ENCODE peak calls at places on chromosomes 11 and 22, in four cellular contexts. E, T, G and D are unnamed samples.

GRCh38 chr11:93591247-93591898 is 48.2 kb upstream of the SMCO4 start:
- DNase-seq in E (no peak), G (no peak), T (peak; percentile 66), D (no peak)

GRCh38 chr22:41589260-41589600 is 410 bp downstream of the PMM1 start:
- DNase-seq in T (no peak), E (no peak), G (no peak), D (no peak)

GRCh38 chr22:24554316-24555159 is at the start of gene GUCD1:
- DNase-seq in E (peak; percentile 50), T (peak; percentile 47), G (no peak), D (peak; percentile 15)

GRCh38 chr11:64014361-64014760 is 21.4 kb upstream of the FLRT1 start:
- DNase-seq in T (no peak), E (no peak), G (no peak), D (no peak)

GRCh38 chr11:69892986-69893555 is 73.9 kb upstream of the FGF3 start:
- DNase-seq in T (no peak), G (no peak), E (no peak), D (peak; percentile 94)

GRCh38 chr11:119509277-119509841 is 86.4 kb upstream of the THY1 start:
- DNase-seq in G (no peak), E (no peak), T (peak; percentile 82), D (no peak)

GRCh38 chr11:125410091-125410490 is 86.0 kb downstream of the FEZ1 start:
- DNase-seq in G (no peak), T (no peak), E (no peak), D (no peak)

GRCh38 chr11:88807349-88807748 is 258.4 kb downstream of the GRM5 start:
- DNase-seq in G (no peak), T (no peak), E (no peak), D (no peak)

GRCh38 chr11:113725411-113725810 is 19.3 kb upstream of the TMPRSS5 start:
- DNase-seq in G (no peak), E (no peak), T (no peak), D (no peak)

GRCh38 chr11:104918113-104918824 is 20.0 kb upstream of the CASP12 start:
- DNase-seq in E (no peak), G (peak; percentile 58), T (peak; percentile 78), D (no peak)

GRCh38 chr11:103484545-103484944 is 375.3 kb downstream of the DYNC2H1 start:
- DNase-seq in E (no peak), G (no peak), T (no peak), D (no peak)

GRCh38 chr22:50059185-50059880 is 1.2 kb upstream of the TTLL8 start:
- DNase-seq in G (no peak), E (no peak), T (peak; percentile 19), D (peak; percentile 22)

GRCh38 chr22:20176421-20177060 is 25.7 kb upstream of the CCDC188 start:
- DNase-seq in E (no peak), G (no peak), T (no peak), D (no peak)

GRCh38 chr11:130146797-130147196 is 12.8 kb upstream of the ST14 start:
- DNase-seq in E (peak; percentile 49), T (no peak), G (no peak), D (no peak)

GRCh38 chr11:1836011-1836945 is 1.5 kb downstream of the SYT8 start:
- DNase-seq in T (no peak), G (no peak), E (peak; percentile 25), D (no peak)

GRCh38 chr11:122439911-122440782 is 215.4 kb upstream of the UBASH3B start:
- DNase-seq in G (no peak), T (peak; percentile 30), E (peak; percentile 82), D (no peak)

GRCh38 chr11:108316061-108316460 is 93.2 kb downstream of the ATM start:
- DNase-seq in T (no peak), E (no peak), G (no peak), D (no peak)

GRCh38 chr11:48047616-48048015 is 67.3 kb downstream of the PTPRJ start:
- DNase-seq in G (no peak), E (no peak), T (no peak), D (no peak)

GRCh38 chr22:47773635-47774034 is 1011.2 kb downstream of the TBC1D22A start:
- DNase-seq in G (no peak), E (no peak), T (no peak), D (no peak)

GRCh38 chr22:44583076-44583760 is 85.2 kb upstream of the RTL6 start:
- DNase-seq in E (no peak), T (peak; percentile 17), G (no peak), D (peak; percentile 6)

GRCh38 chr11:87445002-87445401 is 407.3 kb downstream of the TMEM135 start:
- DNase-seq in T (peak; percentile 27), G (no peak), E (no peak), D (no peak)

GRCh38 chr11:91421586-91421985 is 803.0 kb upstream of the FAT3 start:
- DNase-seq in T (no peak), G (no peak), E (no peak), D (no peak)

GRCh38 chr11:5251746-5252145 is 2.1 kb upstream of the HBG1 start:
- DNase-seq in G (no peak), T (no peak), E (no peak), D (no peak)

GRCh38 chr11:11416502-11416901 is 63.5 kb upstream of the CSNK2A3 start:
- DNase-seq in T (peak; percentile 50), E (peak; percentile 30), G (no peak), D (no peak)

GRCh38 chr11:70473186-70473872 is 75.0 kb downstream of the CTTN start:
- DNase-seq in G (no peak), E (no peak), T (no peak), D (no peak)

GRCh38 chr22:44363980-44364749 is 51.4 kb upstream of the SHISAL1 start:
- DNase-seq in E (no peak), G (no peak), T (no peak), D (no peak)

GRCh38 chr11:65426839-65427690 is 4.5 kb downstream of the NEAT1 start:
- DNase-seq in E (peak; percentile 77), T (peak; percentile 86), G (no peak), D (no peak)

GRCh38 chr11:65424200-65425104 is 1.9 kb downstream of the NEAT1 start:
- DNase-seq in G (no peak), E (peak; percentile 77), T (peak; percentile 56), D (no peak)

GRCh38 chr11:65423516-65424199 is 1.1 kb downstream of the NEAT1 start:
- DNase-seq in E (no peak), T (peak; percentile 28), G (no peak), D (no peak)

GRCh38 chr11:65425971-65426838 is 3.6 kb downstream of the NEAT1 start:
- DNase-seq in E (peak; percentile 30), G (no peak), T (peak; percentile 84), D (no peak)

GRCh38 chr11:65425105-65425970 is 2.7 kb downstream of the NEAT1 start:
- DNase-seq in G (no peak), T (peak; percentile 76), E (peak; percentile 61), D (no peak)
- TF ChIP-seq CTCF in G (no peak), T (no peak), E (peak; percentile 26), D (no peak)

DNA sequence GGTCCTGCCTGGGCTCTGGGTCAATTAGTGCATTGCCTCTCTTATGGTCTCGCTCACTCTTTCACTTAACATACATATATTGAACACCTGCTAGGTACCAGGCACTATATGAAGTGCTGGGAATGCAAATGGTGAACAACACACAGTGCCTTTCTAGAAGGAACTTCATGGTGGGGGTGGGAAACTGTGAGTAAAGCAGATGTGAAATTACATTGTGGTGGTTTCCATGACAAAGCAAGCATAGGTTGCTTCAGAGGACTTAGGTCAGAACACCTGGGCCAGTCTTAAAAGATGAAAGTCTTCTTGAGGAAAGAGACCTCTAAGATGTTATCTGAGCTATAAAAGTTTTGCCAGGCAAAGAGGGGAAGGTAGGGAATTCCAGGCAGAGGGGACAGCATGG is 231.3 kb downstream of the BUD13 start:
- DNase-seq in E (no peak), T (no peak), G (no peak), D (no peak)
- TF ChIP-seq CTCF in E (no peak), T (no peak), G (no peak), D (no peak)

DNA sequence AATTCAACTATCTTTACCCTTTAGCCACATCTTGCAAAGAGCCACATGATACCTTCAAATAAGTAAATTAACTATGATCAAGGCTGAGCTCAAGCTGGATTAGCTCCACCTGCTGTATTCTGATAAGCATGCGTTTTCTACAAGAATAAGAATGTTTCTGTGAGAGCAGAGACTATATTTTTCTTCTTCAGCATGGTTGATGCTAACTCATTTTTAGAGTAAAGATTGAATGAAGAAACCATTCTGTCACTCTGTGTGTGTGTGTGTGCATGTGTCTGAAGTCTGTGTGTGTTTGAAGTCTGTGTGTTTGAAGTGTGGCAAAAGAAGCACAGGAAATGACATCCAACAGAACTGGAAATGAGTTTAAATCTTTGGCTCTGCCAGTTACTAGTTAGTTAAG is 12.0 kb upstream of the LAYN start:
- DNase-seq in T (no peak), G (no peak), E (no peak), D (no peak)
- TF ChIP-seq CTCF in T (peak; percentile 5), G (no peak), E (no peak), D (no peak)

DNA sequence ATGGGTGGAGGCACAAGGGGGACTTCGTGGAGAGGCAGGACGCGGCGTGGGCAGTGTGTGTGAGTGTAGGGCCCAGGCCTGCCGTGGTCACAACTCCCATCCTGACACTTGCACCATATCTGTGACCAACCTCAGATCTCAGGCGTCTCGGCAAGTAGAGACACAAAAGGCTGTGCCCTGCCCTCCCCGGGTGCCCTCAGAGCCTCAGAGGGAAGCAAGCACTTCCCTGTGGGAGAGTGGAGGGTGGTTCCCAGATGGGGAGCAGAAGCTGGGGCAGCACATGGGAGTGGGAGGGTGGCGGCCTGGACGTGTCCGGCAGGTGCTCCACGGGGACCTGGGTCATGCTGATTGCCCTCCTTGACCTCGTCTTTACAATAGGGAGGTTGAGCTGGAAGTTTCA is 20.4 kb downstream of the B3GAT1 start:
- DNase-seq in E (no peak), T (no peak), G (no peak), D (no peak)
- TF ChIP-seq CTCF in E (no peak), T (no peak), G (no peak), D (no peak)

DNA sequence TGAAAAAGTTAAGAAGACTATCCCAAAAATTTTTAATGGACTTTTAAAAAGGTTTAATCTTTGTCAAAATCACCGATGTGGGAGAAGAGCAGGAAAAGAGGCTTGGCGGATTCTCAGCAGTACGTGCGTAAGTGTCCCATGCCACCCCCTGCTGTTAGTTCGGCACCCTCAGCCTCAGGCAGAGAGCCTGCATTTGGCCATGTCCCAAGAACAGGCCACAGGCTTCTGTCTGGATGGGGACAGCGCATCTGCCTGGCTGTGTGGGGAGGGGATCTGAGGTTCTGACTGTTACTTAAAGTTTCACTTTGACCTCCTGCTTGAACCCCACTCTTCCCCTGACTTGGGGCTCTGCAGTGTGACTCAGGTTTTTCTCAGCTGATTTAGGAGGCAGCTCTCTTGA is 35.3 kb downstream of the EXT2 start:
- DNase-seq in T (no peak), G (no peak), E (no peak), D (no peak)
- TF ChIP-seq CTCF in T (no peak), G (no peak), E (no peak), D (no peak)

GRCh38 chr22:39135092-39135896 is 17.2 kb downstream of the CBX7 start:
- DNase-seq in E (no peak), T (no peak), G (no peak), D (peak; percentile 63)
- TF ChIP-seq CTCF in E (peak; percentile 25), T (peak; percentile 39), G (peak; percentile 82), D (peak; percentile 80)

GRCh38 chr11:14418801-14419417 is 59.9 kb upstream of the RRAS2 start:
- DNase-seq in G (no peak), E (no peak), T (peak; percentile 45), D (no peak)
- TF ChIP-seq CTCF in G (peak; percentile 34), E (no peak), T (peak; percentile 40), D (peak; percentile 48)

GRCh38 chr11:72328366-72329224 is 84.6 kb upstream of the PHOX2A start:
- DNase-seq in G (no peak), E (no peak), T (peak; percentile 21), D (no peak)
- TF ChIP-seq CTCF in G (peak; percentile 10), E (no peak), T (no peak), D (peak; percentile 14)